ENCODE peak calls at places on chromosomes 5 and 9, in four cellular contexts. X is HL-60; F is RWPE1; M is CD8-positive, alpha-beta memory T cell. J is an unnamed sample.

GRCh38 chr9:5784526-5785315 is 48.2 kb downstream of the ERMP1 start:
- DNase-seq in X (no peak), F (no peak), M (no peak), J (no peak)

GRCh38 chr9:136520053-136520540 is 25.8 kb downstream of the NOTCH1 start:
- DNase-seq in X (no peak), F (no peak), M (no peak), J (no peak)

GRCh38 chr9:111190352-111190751 is 139.7 kb downstream of the OR2K2 start:
- DNase-seq in X (no peak), F (no peak), M (no peak), J (no peak)

GRCh38 chr5:15752886-15753285 is 252.9 kb downstream of the FBXL7 start:
- DNase-seq in X (no peak), F (no peak), M (no peak), J (no peak)

GRCh38 chr5:98827161-98827560 is 53.7 kb downstream of the RGMB start:
- DNase-seq in X (no peak), F (peak; percentile 69), M (no peak), J (peak; percentile 24)

GRCh38 chr9:82890865-82891264 is 172.1 kb downstream of the RASEF start:
- DNase-seq in X (no peak), F (no peak), M (no peak), J (no peak)

GRCh38 chr9:131633491-131634031 is 88.2 kb downstream of the PRRT1B start:
- DNase-seq in X (no peak), F (peak; percentile 97), M (no peak), J (peak; percentile 100)

GRCh38 chr9:18906656-18907395 is 126.2 kb downstream of the SAXO1 start:
- DNase-seq in X (no peak), F (no peak), M (no peak), J (no peak)

GRCh38 chr5:90546216-90546837 is 12.3 kb upstream of the ADGRV1 start:
- DNase-seq in X (no peak), F (no peak), M (no peak), J (no peak)
- H3K27ac ChIP-seq in X (no peak overlapping the region), F (no peak overlapping the region), M (no peak overlapping the region), J (no peak overlapping the region)

GRCh38 chr5:142542906-142543305 is 143.0 kb downstream of the FGF1 start:
- DNase-seq in X (no peak), F (no peak), M (no peak), J (no peak)
- H3K27ac ChIP-seq in X (no peak overlapping the region), F (no peak overlapping the region), M (no peak overlapping the region), J (no peak overlapping the region)

GRCh38 chr9:126392662-126393383 is 66.2 kb downstream of the MVB12B start:
- DNase-seq in X (no peak), F (no peak), M (no peak), J (peak; percentile 29)
- H3K27ac ChIP-seq in X (no peak overlapping the region), F (peak overlapping the region; percentile 1), M (no peak overlapping the region), J (no peak overlapping the region)

DNA sequence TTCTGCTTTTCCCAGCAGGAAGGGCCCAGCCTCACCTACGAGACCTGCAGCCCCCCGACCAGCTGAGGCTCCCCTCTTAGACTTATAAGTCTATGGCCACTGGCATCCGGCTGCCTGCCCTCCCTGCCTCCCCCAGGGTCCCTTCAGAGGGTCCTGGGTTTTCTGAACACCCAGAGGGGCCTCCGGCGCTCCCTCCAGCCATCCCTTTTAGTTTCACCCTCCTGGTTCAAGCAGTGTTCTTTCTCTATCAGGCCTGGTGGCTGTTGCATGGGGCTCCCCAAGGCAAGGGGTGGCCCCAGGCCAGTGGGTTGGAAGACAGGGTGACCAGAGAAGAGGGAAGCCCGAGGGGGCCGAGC is 21.8 kb downstream of the GOLGA2 start:
- DNase-seq in X (no peak), F (no peak), M (no peak), J (no peak)
- H3K27ac ChIP-seq in X (no peak overlapping the region), F (peak overlapping the region; percentile 54), M (no peak overlapping the region), J (no peak overlapping the region)

GRCh38 chr5:147628054-147628895 is 118.4 kb upstream of the DPYSL3 start:
- DNase-seq in X (peak; percentile 29), F (peak; percentile 60), M (peak; percentile 13), J (peak; percentile 58)
- H3K27ac ChIP-seq in X (no peak overlapping the region), F (no peak overlapping the region), M (no peak overlapping the region), J (no peak overlapping the region)

DNA sequence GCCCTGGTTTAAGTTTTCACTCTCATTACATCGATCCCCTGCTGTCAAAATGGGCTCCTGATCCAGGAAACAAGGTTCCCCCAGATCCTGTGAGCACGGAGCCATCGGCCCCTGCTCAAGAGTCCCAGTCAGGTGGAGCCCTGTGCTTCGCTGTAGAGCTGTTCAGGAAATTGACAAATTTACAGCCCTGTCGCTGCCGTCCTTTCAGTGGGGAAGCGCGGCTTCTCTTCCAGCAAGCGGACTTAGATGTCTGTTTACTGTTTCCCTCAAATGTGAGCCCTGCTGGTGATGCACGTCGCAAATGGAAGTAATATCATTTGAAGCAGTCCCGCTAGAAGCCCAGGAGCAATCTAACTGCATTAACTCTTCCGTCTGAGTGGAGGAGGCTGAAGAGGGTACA is 760.9 kb upstream of the WWC1 start:
- DNase-seq in X (no peak), F (no peak), M (no peak), J (no peak)
- H3K27ac ChIP-seq in X (no peak overlapping the region), F (no peak overlapping the region), M (no peak overlapping the region), J (no peak overlapping the region)

GRCh38 chr5:10702040-10702629 is 58.9 kb downstream of the DAP start:
- DNase-seq in X (no peak), F (peak; percentile 30), M (no peak), J (peak; percentile 82)
- H3K27ac ChIP-seq in X (no peak overlapping the region), F (peak overlapping the region; percentile 22), M (no peak overlapping the region), J (peak overlapping the region; percentile 63)